ENCODE peak calls at places on chromosomes 7 and 10, in ten cellular contexts. Y, E, J, A, O, X, Q, G, N and P are unnamed samples.

GRCh38 chr7:134625571-134625970 is 21.1 kb upstream of the BPGM start:
- DNase-seq in Y (no peak), E (peak), J (no peak), A (no peak), O (no peak), X (no peak), Q (no peak), G (no peak), N (no peak), P (no peak)

GRCh38 chr10:77236700-77237099 is 400.9 kb downstream of the KCNMA1 start:
- DNase-seq in Y (no peak), E (peak), J (no peak), A (no peak), O (peak), X (no peak), Q (no peak), G (no peak), N (no peak), P (no peak)

GRCh38 chr7:30650455-30650854 is 31.8 kb downstream of the CRHR2 start:
- DNase-seq in Y (no peak), E (no peak), J (no peak), A (no peak), O (no peak), X (no peak), Q (no peak), G (no peak), N (no peak), P (no peak)

GRCh38 chr10:33126118-33126517 is 168.1 kb upstream of the ITGB1 start:
- DNase-seq in Y (peak), E (peak), J (peak), A (no peak), O (peak), X (no peak), Q (no peak), G (peak), N (no peak), P (no peak)

GRCh38 chr7:46658281-46658680 is 737.2 kb upstream of the IGFBP3 start:
- DNase-seq in Y (no peak), E (no peak), J (no peak), A (no peak), O (no peak), X (no peak), Q (no peak), G (no peak), N (no peak), P (no peak)

GRCh38 chr10:133158437-133158755 is 1.6 kb upstream of the KNDC1 start:
- DNase-seq in Y (no peak), E (no peak), J (no peak), A (no peak), O (no peak), X (no peak), Q (no peak), G (no peak), N (no peak), P (no peak)

GRCh38 chr7:26122745-26123144 is 29.3 kb upstream of the NFE2L3 start:
- DNase-seq in Y (no peak), E (no peak), J (no peak), A (no peak), O (no peak), X (no peak), Q (no peak), G (no peak), N (no peak), P (no peak)

GRCh38 chr10:109952526-109952925 is 29.2 kb upstream of the XPNPEP1 start:
- DNase-seq in Y (no peak), E (no peak), J (no peak), A (no peak), O (no peak), X (no peak), Q (no peak), G (no peak), N (no peak), P (no peak)

GRCh38 chr10:91907914-91908357 is 1.4 kb downstream of the FGFBP3 start:
- DNase-seq in Y (no peak), E (no peak), J (no peak), A (no peak), O (no peak), X (no peak), Q (peak), G (no peak), N (no peak), P (no peak)

GRCh38 chr10:3578159-3578558 is 206.8 kb downstream of the KLF6 start:
- DNase-seq in Y (no peak), E (no peak), J (no peak), A (no peak), O (no peak), X (no peak), Q (no peak), G (no peak), N (no peak), P (no peak)

GRCh38 chr10:89706011-89706410 is 4.6 kb downstream of the KIF20B start:
- DNase-seq in Y (no peak), E (no peak), J (no peak), A (no peak), O (no peak), X (no peak), Q (no peak), G (no peak), N (no peak), P (no peak)

GRCh38 chr10:100600218-100600617 is 64.5 kb downstream of the HIF1AN start:
- DNase-seq in Y (no peak), E (no peak), J (no peak), A (no peak), O (peak), X (no peak), Q (no peak), G (no peak), N (no peak), P (peak)

GRCh38 chr10:58335306-58336005 is 650 bp downstream of the UBE2D1 start:
- DNase-seq in Y (peak), E (peak), J (peak), A (no peak), O (peak), X (peak), Q (peak), G (peak), N (peak), P (peak)

GRCh38 chr7:101547022-101547915 is 81.8 kb downstream of the MYL10 start:
- DNase-seq in Y (no peak), E (no peak), J (no peak), A (no peak), O (no peak), X (peak), Q (no peak), G (no peak), N (no peak), P (no peak)

GRCh38 chr10:60666221-60666620 is 112.1 kb upstream of the CDK1 start:
- DNase-seq in Y (no peak), E (peak), J (no peak), A (no peak), O (no peak), X (no peak), Q (no peak), G (no peak), N (no peak), P (no peak)

GRCh38 chr10:125217986-125218675 is 57.8 kb upstream of the CTBP2 start:
- DNase-seq in Y (no peak), E (no peak), J (no peak), A (no peak), O (peak), X (no peak), Q (no peak), G (no peak), N (no peak), P (no peak)

GRCh38 chr10:31419394-31420063 is 100.5 kb downstream of the ZEB1 start:
- DNase-seq in Y (no peak), E (peak), J (no peak), A (no peak), O (peak), X (no peak), Q (no peak), G (no peak), N (no peak), P (no peak)

GRCh38 chr7:127158659-127159058 is 94.1 kb downstream of the GRM8 start:
- DNase-seq in Y (no peak), E (no peak), J (no peak), A (peak), O (no peak), X (no peak), Q (peak), G (peak), N (no peak), P (peak)

GRCh38 chr10:19500959-19501358 is 315.3 kb upstream of the PLXDC2 start:
- DNase-seq in Y (no peak), E (no peak), J (no peak), A (no peak), O (no peak), X (no peak), Q (no peak), G (no peak), N (no peak), P (no peak)

GRCh38 chr7:30634193-30634626 is 39.5 kb downstream of the GARS1 start:
- DNase-seq in Y (no peak), E (no peak), J (no peak), A (no peak), O (no peak), X (no peak), Q (no peak), G (no peak), N (no peak), P (no peak)